ENCODE peak calls at places on chromosomes 12 and 14, in four cellular contexts. I, B, G and E are unnamed samples.

GRCh38 chr12:88753074-88753473 is 172.8 kb upstream of the KITLG start:
- DNase-seq in I (no peak), B (no peak), G (no peak), E (no peak)

GRCh38 chr12:77751939-77752338 is 78.8 kb upstream of the NAV3 start:
- DNase-seq in I (no peak), B (no peak), G (no peak), E (no peak)

GRCh38 chr12:117035287-117035686 is 63.9 kb downstream of the TESC start:
- DNase-seq in I (no peak), B (no peak), G (no peak), E (no peak)

GRCh38 chr12:94148841-94149780 is 734 bp downstream of the PLXNC1 start:
- DNase-seq in I (no peak), B (no peak), G (no peak), E (peak)

GRCh38 chr12:23771230-23771949 is 178.1 kb downstream of the SOX5 start:
- DNase-seq in I (peak), B (no peak), G (no peak), E (no peak)

GRCh38 chr14:100734031-100734990 is 7.6 kb downstream of the DLK1 start:
- DNase-seq in I (no peak), B (no peak), G (no peak), E (no peak)

GRCh38 chr14:44316647-44317432 is 190.2 kb downstream of the FSCB start:
- DNase-seq in I (peak), B (no peak), G (no peak), E (peak)

GRCh38 chr12:113145720-113146551 is 3.6 kb upstream of the CFAP73 start:
- DNase-seq in I (no peak), B (no peak), G (no peak), E (no peak)

GRCh38 chr12:127065595-127065994 is 1201.4 kb upstream of the TMEM132C start:
- DNase-seq in I (no peak), B (no peak), G (no peak), E (no peak)

GRCh38 chr12:75585309-75585708 is 73.9 kb upstream of the KRR1 start:
- DNase-seq in I (no peak), B (no peak), G (no peak), E (no peak)

GRCh38 chr14:91300283-91300841 is 55.9 kb upstream of the GPR68 start:
- DNase-seq in I (no peak), B (no peak), G (no peak), E (no peak)

GRCh38 chr12:98758331-98758730 is 113.2 kb downstream of the APAF1 start:
- DNase-seq in I (no peak), B (no peak), G (no peak), E (no peak)

GRCh38 chr12:75672212-75672611 is 160.8 kb upstream of the KRR1 start:
- DNase-seq in I (no peak), B (no peak), G (no peak), E (no peak)

GRCh38 chr12:1350055-1350933 is 244.1 kb downstream of the FBXL14 start:
- DNase-seq in I (no peak), B (no peak), G (no peak), E (no peak)

GRCh38 chr12:46386360-46386867 is 13.8 kb upstream of the SLC38A2 start:
- DNase-seq in I (peak), B (no peak), G (no peak), E (no peak)

GRCh38 chr14:38972511-38972910 is 130.5 kb downstream of the SEC23A start:
- DNase-seq in I (no peak), B (no peak), G (no peak), E (no peak)

GRCh38 chr12:44362947-44363346 is 513.2 kb downstream of the NELL2 start:
- DNase-seq in I (no peak), B (no peak), G (no peak), E (no peak)

GRCh38 chr14:71891970-71892369 is 40.3 kb upstream of the RGS6 start:
- DNase-seq in I (no peak), B (peak), G (no peak), E (no peak)

GRCh38 chr12:27561535-27562350 is 37.7 kb downstream of the PPFIBP1 start:
- DNase-seq in I (no peak), B (no peak), G (no peak), E (no peak)

GRCh38 chr12:64950899-64951298 is 126.5 kb downstream of the TBC1D30 start:
- DNase-seq in I (no peak), B (no peak), G (no peak), E (no peak)

GRCh38 chr14:105204931-105205717 is 24.0 kb upstream of the NUDT14 start:
- DNase-seq in I (no peak), B (no peak), G (no peak), E (no peak)

GRCh38 chr14:61034416-61035100 is 53.5 kb downstream of the SLC38A6 start:
- DNase-seq in I (no peak), B (no peak), G (peak), E (no peak)

DNA sequence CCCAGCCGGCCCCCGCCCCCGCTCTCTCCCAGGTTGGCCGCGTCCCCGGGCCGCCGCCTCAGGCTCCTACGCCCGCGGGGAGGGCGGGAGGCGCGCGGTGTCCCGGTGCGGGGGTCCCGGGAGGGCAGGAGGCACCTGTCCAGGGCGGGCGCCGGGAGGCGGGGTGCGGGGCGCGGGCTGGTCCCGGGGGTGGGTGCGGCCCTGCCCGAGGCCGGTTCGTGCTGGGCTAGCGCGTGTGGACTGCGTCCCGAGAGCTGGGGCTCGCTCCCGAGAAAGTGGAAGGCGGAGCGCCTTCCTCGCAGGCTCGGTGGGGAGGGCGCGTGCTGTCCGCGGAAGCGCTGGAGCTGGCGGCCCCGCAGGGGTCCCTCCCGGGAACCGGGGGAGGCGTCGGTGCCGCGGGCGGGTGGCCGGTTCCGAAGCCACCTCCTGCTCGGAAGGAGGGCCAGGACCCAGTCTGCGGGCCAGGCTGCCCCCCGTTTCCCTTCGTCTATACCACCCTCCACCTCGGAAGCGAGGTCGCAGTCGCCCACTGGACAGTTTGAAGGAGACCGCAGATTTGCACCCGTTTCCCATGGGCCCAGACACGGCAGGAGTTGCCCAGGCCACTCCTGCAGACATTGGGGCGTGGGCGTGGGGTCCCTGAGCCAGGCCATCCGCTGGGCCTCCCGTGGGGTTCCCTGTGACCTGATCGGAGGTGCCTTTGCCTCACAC is 636 bp downstream of the ZFYVE21 start:
- DNase-seq in I (no peak), B (no peak), G (no peak), E (peak)
- TF ChIP-seq SUZ12 in I (no peak), B (no peak), G (no peak), E (no peak)

GRCh38 chr12:80846930-80847329 is 90.8 kb downstream of the LIN7A start:
- DNase-seq in I (no peak), B (no peak), G (no peak), E (no peak)
- TF ChIP-seq SP1 in I (no peak), B (no peak), G (no peak), E (no peak)

GRCh38 chr12:104958946-104959841 is 1.1 kb upstream of the SLC41A2 start:
- DNase-seq in I (peak), B (no peak), G (no peak), E (no peak)

GRCh38 chr12:104957388-104958008 is 592 bp downstream of the SLC41A2 start:
- DNase-seq in I (no peak), B (no peak), G (no peak), E (peak)

GRCh38 chr12:104956870-104957301 is 1.2 kb downstream of the SLC41A2 start:
- DNase-seq in I (no peak), B (no peak), G (no peak), E (no peak)

GRCh38 chr12:104958009-104958945 is at the start of gene SLC41A2:
- DNase-seq in I (peak), B (peak), G (peak), E (peak)

DNA sequence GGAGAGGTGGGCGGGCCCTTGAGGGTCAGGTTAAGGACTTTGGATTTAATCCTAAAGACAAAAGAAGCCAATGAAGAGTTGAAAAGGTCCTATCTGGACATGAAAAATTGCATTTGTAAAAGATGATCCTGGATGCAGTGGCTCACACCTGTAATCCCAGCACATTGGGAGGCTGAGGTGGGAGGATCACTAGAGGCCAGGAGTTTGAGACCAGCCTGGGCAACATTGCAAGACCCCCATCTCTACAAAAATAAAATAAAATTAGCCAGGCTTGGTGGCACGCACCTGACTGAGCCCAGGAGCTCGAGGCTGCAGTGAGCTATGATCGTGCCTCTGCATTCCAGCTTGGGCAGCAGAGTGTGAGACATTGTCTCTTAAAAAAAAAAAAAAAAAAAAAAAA is 2.4 kb upstream of the SLC41A2 start:
- DNase-seq in I (no peak), B (no peak), G (no peak), E (no peak)
- TF ChIP-seq SUZ12 in I (no peak), B (no peak), G (no peak), E (no peak)

GRCh38 chr12:19964549-19964948 is 403.8 kb upstream of the PDE3A start:
- DNase-seq in I (no peak), B (no peak), G (no peak), E (no peak)

GRCh38 chr12:19969476-19969875 is 398.9 kb upstream of the PDE3A start:
- DNase-seq in I (no peak), B (no peak), G (no peak), E (no peak)

GRCh38 chr12:19965196-19966038 is 402.9 kb upstream of the PDE3A start:
- DNase-seq in I (no peak), B (no peak), G (no peak), E (no peak)

GRCh38 chr12:19967486-19967885 is 400.9 kb upstream of the PDE3A start:
- DNase-seq in I (no peak), B (no peak), G (peak), E (no peak)

GRCh38 chr12:19967001-19967400 is 401.3 kb upstream of the PDE3A start:
- DNase-seq in I (no peak), B (no peak), G (no peak), E (no peak)
- TF ChIP-seq SP1 in I (no peak), B (no peak), G (no peak), E (no peak)

DNA sequence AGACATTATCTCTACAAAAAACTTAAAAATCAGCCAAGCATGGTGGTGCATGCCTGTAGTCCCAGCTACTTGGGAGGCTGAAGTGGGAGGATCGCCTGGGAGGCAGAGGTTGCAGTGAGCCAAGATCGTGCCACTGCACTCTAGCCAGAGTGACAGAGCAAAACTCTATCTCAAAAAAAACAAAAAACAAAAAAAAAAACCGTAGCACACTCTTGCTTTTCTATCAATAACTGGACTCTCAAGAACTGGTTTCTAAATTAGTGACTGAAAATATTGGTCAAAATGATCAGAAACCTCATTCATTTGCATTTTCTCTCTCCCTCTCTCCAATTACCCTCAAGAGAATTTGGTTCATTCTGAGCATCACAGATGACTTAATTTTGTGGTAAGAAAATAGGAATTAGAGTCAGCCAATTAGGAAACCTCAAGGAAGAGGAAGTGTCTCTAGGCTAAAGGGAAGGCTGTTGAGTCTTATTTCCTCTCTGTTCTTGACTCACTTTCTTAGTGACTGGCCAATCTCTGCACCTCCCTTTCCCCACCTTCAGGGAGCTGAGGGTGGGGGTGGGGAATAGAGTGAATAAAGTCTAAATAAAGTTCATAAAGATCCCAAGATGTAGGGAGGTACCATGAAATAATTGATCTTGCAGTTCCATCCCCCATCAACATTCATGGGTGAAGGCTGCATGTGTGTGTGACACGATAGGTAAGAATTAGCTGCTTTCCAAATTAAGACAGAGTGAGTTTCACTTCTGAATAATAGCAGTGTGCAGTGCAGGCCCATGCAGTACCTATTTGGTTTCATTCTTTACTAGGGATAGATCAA is 6.8 kb upstream of the PSMA6 start:
- DNase-seq in I (no peak), B (no peak), G (peak), E (no peak)
- TF ChIP-seq SUZ12 in I (no peak), B (no peak), G (no peak), E (no peak)

GRCh38 chr14:57364659-57365450 is 25.5 kb upstream of the NAA30 start:
- DNase-seq in I (peak), B (no peak), G (no peak), E (no peak)

GRCh38 chr14:57362356-57362755 is 28.0 kb upstream of the NAA30 start:
- DNase-seq in I (peak), B (no peak), G (no peak), E (no peak)
- TF ChIP-seq SP1 in I (no peak), B (no peak), G (no peak), E (no peak)

DNA sequence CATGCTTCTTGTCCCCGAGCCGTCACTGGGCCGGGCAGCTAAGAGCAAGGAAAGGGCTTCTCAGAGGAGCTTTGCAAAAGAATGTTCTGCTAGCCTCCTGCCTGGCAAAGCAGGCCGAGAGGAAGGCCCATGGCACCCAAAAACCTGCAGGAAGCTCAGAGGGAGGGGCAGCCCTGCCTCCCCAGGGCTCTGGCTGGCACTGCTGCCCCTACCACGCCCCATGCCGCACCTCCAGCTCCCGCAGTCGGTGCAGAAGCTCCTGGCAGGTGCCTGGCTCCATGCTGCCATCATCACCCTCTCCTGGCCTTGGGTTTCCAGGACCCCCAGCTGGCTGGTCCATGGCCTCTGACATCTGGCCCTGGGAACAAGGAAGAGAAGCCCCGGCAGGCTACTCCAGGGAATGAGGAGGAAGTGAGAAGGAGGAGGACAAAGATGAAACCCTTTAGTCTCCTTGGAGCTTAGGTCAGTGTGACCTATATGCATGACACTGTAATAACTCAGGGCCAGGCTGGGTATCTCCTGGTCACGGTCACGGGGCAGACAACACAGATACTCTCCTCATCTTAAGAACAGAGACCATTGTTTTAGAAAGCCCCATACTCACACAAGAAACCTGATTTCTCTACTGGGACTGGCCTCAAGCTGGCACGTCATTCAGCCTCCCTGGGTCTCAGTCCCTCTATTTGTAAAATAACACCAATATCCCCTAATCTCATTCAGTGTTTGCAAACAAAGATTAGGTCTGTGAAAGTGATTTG is 24.3 kb downstream of the NCKAP5L start:
- DNase-seq in I (no peak), B (no peak), G (no peak), E (no peak)
- TF ChIP-seq SUZ12 in I (no peak), B (no peak), G (no peak), E (no peak)

GRCh38 chr12:81530352-81530751 is 228.8 kb downstream of the PPFIA2 start:
- DNase-seq in I (no peak), B (no peak), G (no peak), E (no peak)
- TF ChIP-seq SP1 in I (no peak), B (no peak), G (no peak), E (no peak)

DNA sequence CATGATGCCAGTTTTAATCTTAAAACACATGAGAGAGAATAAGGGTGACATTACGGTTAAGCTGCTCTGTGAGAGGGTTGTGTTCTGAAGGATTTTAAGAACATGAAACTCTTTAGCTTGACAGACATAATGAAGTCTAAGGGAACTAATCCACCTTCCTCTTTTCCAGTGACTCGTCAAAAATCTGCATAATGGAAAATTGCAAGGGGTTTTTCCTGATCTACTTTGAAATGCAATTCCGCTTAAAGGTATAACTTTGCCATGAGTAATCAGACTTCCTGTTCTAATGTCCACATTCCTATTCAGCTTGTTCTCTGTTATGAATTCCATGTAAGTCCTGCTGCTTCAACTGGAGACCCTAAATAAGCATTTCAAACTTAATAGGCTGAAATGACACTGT is at the start of gene ZNF705A:
- DNase-seq in I (peak), B (no peak), G (no peak), E (no peak)
- TF ChIP-seq SUZ12 in I (no peak), B (no peak), G (no peak), E (no peak)